ENCODE peak calls at places on chromosome 4, in six cellular contexts. D is HepG2, U is K562, S is H1, M is GM12892, W is GM12878. O is an unnamed sample.
A peak's percentile ranks its signal among the peaks of the same experiment; 100 is the strongest.

GRCh38 chr4:144894525-144894924 is 203.5 kb downstream of the ANAPC10 start:
- DNase-seq in W (no peak), M (no peak), U (no peak), S (no peak), D (no peak), O (no peak)

GRCh38 chr4:182240161-182241130 is 2.8 kb upstream of the TENM3 start:
- DNase-seq in W (no peak), D (peak; percentile 81), U (no peak), M (no peak), S (no peak), O (no peak)

GRCh38 chr4:189285377-189285776 is 655.3 kb upstream of the FRG1 start:
- DNase-seq in S (peak; percentile 66), M (no peak), D (no peak), W (no peak), U (no peak), O (no peak)

GRCh38 chr4:972651-973424 is 531 bp downstream of the DGKQ start:
- DNase-seq in D (no peak), M (peak; percentile 66), W (no peak), U (peak; percentile 43), S (peak; percentile 78), O (peak; percentile 77)

GRCh38 chr4:159748834-159749444 is 646.1 kb downstream of the RAPGEF2 start:
- DNase-seq in W (no peak), U (no peak), S (no peak), M (no peak), D (no peak), O (no peak)

GRCh38 chr4:54277691-54278090 is 48.6 kb downstream of the PDGFRA start:
- DNase-seq in D (no peak), S (no peak), M (no peak), W (peak; percentile 9), U (no peak), O (peak; percentile 11)

GRCh38 chr4:3312362-3312761 is 19.5 kb downstream of the RGS12 start:
- DNase-seq in U (no peak), D (no peak), W (no peak), M (no peak), S (no peak), O (no peak)

GRCh38 chr4:168769416-168769815 is 240.6 kb downstream of the CBR4 start:
- DNase-seq in D (no peak), U (no peak), W (no peak), M (no peak), S (no peak), O (no peak)

GRCh38 chr4:67049446-67049845 is 495.9 kb downstream of the CENPC start:
- DNase-seq in M (no peak), D (no peak), W (no peak), S (no peak), U (no peak), O (no peak)

DNA sequence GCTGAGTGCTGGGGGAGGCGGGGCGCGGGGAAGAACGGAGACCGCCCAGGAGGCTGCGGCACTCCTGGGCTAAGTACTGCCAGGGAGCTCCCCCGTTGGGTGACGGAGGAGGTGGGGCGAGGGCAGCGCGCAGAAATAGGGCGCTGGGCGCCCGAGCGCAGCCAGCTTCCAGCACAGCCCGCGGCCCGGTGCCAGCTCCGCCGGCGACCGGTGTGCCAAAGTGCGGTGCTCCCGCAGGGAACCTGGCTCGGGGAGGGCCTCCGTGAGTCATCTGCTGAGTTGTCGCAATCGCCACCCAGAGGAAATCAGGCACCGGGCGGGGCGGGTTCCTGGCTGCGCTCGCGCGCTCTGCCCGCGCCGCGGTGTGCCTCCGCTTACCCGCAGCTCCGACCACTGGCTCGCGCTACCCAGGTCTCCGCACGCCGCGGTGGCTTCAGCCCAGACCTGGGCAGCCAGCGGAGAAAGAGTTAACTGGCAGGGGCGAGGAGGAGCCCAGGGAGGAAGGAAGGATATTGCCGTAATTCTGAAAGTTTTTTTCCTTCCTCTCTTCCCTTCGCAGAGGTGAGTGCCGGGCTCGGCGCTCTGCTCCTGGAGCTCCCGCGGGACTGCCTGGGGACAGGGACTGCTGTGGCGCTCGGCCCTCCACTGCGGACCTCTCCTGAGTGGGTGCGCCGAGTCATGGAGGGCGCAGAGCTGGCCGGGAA is at the start of gene GPAT3:
- DNase-seq in M (peak; percentile 50), U (peak; percentile 84), D (peak; percentile 64), W (no peak), S (peak; percentile 77), O (peak; percentile 52)
- TF ChIP-seq POLR2A in M (no peak), U (peak; percentile 72), D (peak; percentile 49), W (no peak), S (no peak), O (no peak)

GRCh38 chr4:77229433-77229832 is 72.4 kb downstream of the CCNG2 start:
- DNase-seq in U (no peak), W (no peak), M (no peak), D (no peak), S (no peak), O (no peak)

GRCh38 chr4:77232653-77233052 is 75.6 kb downstream of the CCNG2 start:
- DNase-seq in S (no peak), M (no peak), U (no peak), W (no peak), D (no peak), O (no peak)

GRCh38 chr4:77225022-77225421 is 68.0 kb downstream of the CCNG2 start:
- DNase-seq in W (no peak), U (no peak), S (no peak), M (no peak), D (no peak), O (no peak)

DNA sequence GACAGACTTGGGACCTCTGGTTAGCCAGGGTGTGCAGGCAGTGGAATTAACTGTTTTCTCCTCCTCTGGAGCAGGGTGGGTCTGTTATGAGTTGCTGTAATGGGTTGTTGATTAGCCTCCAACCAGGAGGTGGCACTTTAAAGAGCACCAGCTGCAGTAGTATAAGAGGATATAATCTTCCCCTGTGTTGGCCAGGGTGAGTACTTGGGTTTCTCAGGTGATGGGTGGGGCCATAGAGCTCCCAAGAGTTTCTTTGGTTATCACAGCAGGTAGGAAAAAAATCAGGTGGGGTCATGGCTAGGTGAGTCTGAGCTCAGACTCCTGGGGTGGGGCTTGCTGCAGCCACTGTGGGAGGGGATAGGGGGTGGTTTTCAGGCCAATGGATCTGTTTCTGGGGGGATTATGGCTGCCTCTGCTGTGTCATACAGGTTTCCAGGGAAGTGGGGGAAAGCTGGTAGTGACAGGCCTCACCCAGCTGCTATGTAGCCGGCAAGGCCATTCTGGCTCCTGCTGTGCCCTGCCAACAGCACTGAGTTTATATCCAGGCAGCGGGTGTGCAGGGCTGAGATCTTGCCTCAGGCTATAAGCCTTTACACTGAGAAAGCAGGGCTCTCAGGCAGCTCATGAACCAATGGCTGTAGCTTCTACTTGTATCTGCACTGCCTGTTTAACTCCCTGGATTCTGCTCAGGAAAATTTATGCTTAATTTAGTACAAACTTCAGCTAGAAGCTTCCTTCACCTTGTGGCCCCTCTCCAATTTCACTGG is 70.1 kb downstream of the CCNG2 start:
- DNase-seq in U (no peak), W (no peak), D (no peak), M (no peak), S (no peak), O (no peak)
- TF ChIP-seq POLR2AphosphoS5 in U (no peak), W (no peak), D (no peak), M (no peak), S (no peak), O (no peak)

DNA sequence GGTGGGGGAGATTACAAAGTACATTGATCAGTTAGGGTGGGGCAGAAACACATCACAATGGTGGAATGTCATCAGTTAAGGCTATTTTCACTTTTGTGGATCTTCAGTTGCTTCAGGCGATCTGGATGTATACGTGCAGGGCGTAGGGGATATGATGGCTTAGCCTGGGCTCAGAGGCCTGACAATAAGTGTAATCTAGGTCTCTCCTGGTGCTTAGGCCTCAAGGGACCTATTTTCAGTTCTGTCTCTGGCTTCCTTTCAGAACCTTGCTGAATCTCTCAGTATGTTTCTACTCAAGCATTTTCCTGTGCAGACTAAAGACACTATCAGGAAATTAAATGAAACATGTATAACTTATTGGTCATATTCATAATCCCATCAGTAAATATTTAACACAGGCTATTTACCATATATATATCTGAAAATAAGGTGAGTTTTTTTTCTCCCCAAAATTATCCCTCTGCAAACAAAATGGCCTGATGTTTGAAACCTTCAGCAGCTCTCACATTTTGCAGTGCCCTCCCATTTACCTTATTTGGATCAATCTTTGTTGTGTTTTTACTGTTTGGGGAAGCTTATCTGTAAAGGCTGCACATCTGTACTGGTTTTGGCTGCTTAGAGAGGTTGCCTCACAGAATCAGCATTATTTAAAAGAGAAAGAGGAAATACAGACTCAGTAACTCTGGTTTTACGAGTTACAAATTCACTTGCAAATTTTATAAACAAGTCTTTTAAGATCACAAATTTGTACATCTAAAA is 2.3 kb upstream of the ZCCHC4 start:
- DNase-seq in W (peak; percentile 59), U (no peak), D (no peak), S (no peak), M (no peak), O (no peak)
- TF ChIP-seq TAF1 in W (peak; percentile 8), U (no peak), D (no peak), S (no peak), M (peak; percentile 10), O (no peak)

DNA sequence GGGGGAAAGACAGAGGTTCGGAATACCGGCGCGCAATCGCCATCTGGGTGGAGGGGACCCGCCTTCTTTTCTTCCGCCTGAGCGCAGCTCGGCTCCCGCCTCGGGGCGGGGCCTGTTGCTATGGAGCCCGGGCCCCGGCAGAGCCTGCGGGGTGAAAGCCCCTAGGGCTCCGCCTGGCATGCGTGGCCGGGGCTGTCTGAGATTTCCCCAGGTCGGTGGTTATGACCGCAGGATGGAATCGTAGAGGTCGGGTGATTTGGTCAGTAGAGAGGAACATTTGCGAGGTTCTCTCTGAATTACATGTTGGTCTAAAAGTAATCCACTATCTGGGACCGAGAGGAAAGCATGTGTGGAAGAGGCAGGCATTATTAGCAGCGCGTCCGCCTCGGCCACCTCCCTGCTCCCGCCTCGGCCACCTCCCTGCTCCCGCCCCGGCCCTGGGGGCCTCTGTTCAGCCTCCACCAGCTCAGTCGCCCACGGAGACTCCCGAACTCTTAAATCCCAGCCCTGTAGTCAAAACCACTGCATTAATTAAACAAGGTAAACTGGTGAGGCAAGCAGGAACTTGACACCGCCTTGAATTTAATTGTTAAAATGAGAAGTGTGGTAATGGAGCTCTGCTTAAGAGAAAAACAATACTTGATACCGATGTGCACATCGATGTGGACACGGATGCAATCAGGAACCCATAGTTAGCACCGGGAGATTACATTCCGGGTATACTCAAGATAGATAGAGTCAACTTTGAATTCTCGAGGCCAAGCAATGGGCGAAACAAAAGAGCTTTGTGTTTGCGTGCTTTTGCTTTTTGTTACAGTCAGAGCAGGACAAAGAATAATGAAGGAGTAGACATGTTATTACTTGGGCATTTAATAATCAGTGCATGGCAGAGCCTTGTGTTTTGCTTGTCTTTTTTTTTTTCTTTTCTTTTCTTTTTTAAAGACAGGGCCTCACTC is 45.2 kb downstream of the TRIM2 start:
- DNase-seq in W (peak; percentile 41), D (peak; percentile 52), M (peak; percentile 92), U (peak; percentile 80), S (peak; percentile 91), O (peak; percentile 90)
- TF ChIP-seq POLR2A in W (peak; percentile 17), D (peak; percentile 37), M (no peak), U (no peak), S (no peak), O (no peak)

O was measured in GM12891.